ENCODE peak calls at places on chromosomes 11 and 22, in five cellular contexts. M is K562, K is GM12878, I is HepG2, V is upper lobe of left lung. Y is an unnamed sample.

GRCh38 chr11:65111537-65112225 is at the start of gene TM7SF2:
- ATAC-seq in M (peak; percentile 90), K (peak; percentile 89), I (peak; percentile 79), V (peak; percentile 92), Y (peak; percentile 93)

GRCh38 chr11:104876838-104877500 is 21.3 kb downstream of the CASP12 start:
- ATAC-seq in M (no peak), K (peak; percentile 47), I (no peak), V (no peak), Y (no peak)

GRCh38 chr11:95299078-95299611 is 68.1 kb upstream of the SESN3 start:
- ATAC-seq in M (no peak), K (no peak), I (no peak), V (no peak), Y (no peak)

GRCh38 chr11:13160745-13161144 is 116.8 kb upstream of the BMAL1 start:
- ATAC-seq in M (no peak), K (peak; percentile 76), I (no peak), V (no peak), Y (no peak)

GRCh38 chr11:68976563-68976962 is 4.2 kb downstream of the MRGPRD start:
- ATAC-seq in M (no peak), K (no peak), I (no peak), V (no peak), Y (no peak)

GRCh38 chr11:96061730-96062524 is 138.0 kb upstream of the MTMR2 start:
- ATAC-seq in M (no peak), K (peak; percentile 88), I (peak; percentile 91), V (no peak), Y (no peak)

GRCh38 chr11:64035581-64035980 is at the start of gene FLRT1:
- ATAC-seq in M (no peak), K (no peak), I (no peak), V (no peak), Y (peak; percentile 10)

GRCh38 chr22:36387664-36387913 is 178 bp downstream of the MYH9 start:
- ATAC-seq in M (peak; percentile 26), K (peak; percentile 1), I (peak; percentile 16), V (no peak), Y (no peak)

GRCh38 chr11:114052160-114052559 is 7.4 kb upstream of the ZBTB16 start:
- ATAC-seq in M (no peak), K (no peak), I (no peak), V (no peak), Y (no peak)

GRCh38 chr11:69035150-69035958 is 13.4 kb upstream of the TPCN2 start:
- ATAC-seq in M (no peak), K (no peak), I (no peak), V (no peak), Y (peak; percentile 46)

GRCh38 chr11:10397226-10397987 is 57.7 kb upstream of the AMPD3 start:
- ATAC-seq in M (no peak), K (no peak), I (no peak), V (no peak), Y (no peak)

GRCh38 chr11:75260396-75260795 is 19.8 kb downstream of the TPBGL start:
- ATAC-seq in M (no peak), K (no peak), I (peak; percentile 15), V (no peak), Y (no peak)

GRCh38 chr22:49072996-49073645 is 754.6 kb downstream of the BRD1 start:
- ATAC-seq in M (no peak), K (no peak), I (no peak), V (no peak), Y (no peak)

GRCh38 chr11:126358763-126359160 is 3.3 kb downstream of the ST3GAL4 start:
- ATAC-seq in M (no peak), K (no peak), I (no peak), V (no peak), Y (no peak)

GRCh38 chr11:119685073-119685746 is 43.8 kb downstream of the NECTIN1 start:
- ATAC-seq in M (no peak), K (no peak), I (peak; percentile 16), V (no peak), Y (no peak)

GRCh38 chr11:79404325-79404724 is 36.5 kb downstream of the TENM4 start:
- ATAC-seq in M (no peak), K (no peak), I (no peak), V (no peak), Y (no peak)

GRCh38 chr11:62573006-62573591 is 592 bp downstream of the EEF1G start:
- ATAC-seq in M (peak; percentile 19), K (peak; percentile 26), I (peak; percentile 13), V (no peak), Y (no peak)

GRCh38 chr11:32162906-32163305 is 72.0 kb downstream of the RCN1 start:
- ATAC-seq in M (no peak), K (no peak), I (no peak), V (no peak), Y (no peak)

GRCh38 chr11:32164836-32165235 is 74.0 kb downstream of the RCN1 start:
- ATAC-seq in M (no peak), K (no peak), I (no peak), V (no peak), Y (no peak)

GRCh38 chr11:32161293-32161692 is 70.4 kb downstream of the RCN1 start:
- ATAC-seq in M (no peak), K (no peak), I (no peak), V (no peak), Y (no peak)
- TF ChIP-seq EP300 in M (no peak), K (no peak), I (no peak), V (no peak), Y (no peak)

GRCh38 chr22:32389685-32390084 is 22.4 kb downstream of the RTCB start:
- ATAC-seq in M (peak; percentile 61), K (no peak), I (peak; percentile 52), V (no peak), Y (no peak)
- H3K36me3 ChIP-seq in M (peaks cover 73% of the 10 kb centered on the region), K (peaks cover 30% of the 10 kb centered on the region), I (peaks cover 20% of the 10 kb centered on the region), V (peaks cover 43% of the 10 kb centered on the region), Y (peaks cover 96% of the 10 kb centered on the region)

GRCh38 chr11:61131586-61131985 is 29.3 kb downstream of the CD5 start:
- ATAC-seq in M (no peak), K (no peak), I (no peak), V (no peak), Y (no peak)

GRCh38 chr11:61128947-61129346 is 26.7 kb downstream of the CD5 start:
- ATAC-seq in M (no peak), K (no peak), I (no peak), V (no peak), Y (no peak)

GRCh38 chr11:61127991-61128390 is 25.7 kb downstream of the CD5 start:
- ATAC-seq in M (no peak), K (no peak), I (no peak), V (no peak), Y (no peak)

GRCh38 chr11:61131186-61131585 is 28.9 kb downstream of the CD5 start:
- ATAC-seq in M (no peak), K (no peak), I (no peak), V (no peak), Y (no peak)

DNA sequence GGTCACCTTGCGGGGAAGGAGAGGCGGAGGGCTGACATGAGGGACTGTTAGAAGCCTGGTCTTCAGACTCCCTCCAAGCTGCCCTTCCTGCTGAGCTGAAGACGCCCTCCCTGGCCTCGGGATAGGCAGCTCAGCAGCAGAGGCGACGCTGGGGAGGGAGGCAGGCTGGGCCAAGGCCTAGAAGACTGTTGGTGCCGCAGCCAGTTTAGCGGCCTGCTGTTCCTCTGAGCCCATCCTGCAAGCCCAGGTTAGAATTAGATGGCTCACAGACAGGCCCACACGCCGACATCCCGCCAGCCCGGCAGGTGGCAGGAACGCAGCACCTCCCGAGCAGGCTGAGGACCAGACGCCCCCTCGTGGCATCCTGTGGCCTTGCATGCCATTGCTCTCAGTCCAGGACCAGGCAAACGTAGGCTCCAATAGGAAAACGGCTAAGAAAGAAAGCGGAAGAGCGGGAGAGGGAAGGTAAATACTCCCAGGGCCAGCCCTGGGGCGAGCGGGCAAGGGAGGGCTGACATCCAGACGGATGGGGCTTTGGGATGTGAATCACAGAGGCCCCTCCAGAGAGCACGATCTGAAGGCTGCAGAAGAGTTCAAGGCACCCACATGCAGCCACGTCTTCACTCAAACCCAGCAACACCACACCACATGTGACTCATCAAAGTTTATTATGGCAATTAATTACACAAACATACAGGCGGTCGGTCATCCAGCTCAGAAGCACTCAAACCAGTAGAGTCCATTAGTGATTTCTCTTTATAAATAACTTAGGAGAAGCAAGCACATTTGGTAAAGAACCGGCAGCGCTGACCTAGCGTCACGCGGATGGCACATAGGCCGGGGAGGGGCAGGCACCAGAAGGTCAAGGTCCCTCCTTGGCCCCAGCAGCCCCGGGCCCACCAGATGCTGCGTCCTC is 27.6 kb downstream of the CD5 start:
- ATAC-seq in M (peak; percentile 98), K (peak; percentile 97), I (peak; percentile 90), V (peak; percentile 93), Y (peak; percentile 87)
- TF ChIP-seq POLR2AphosphoS5 in M (peak; percentile 36), K (no peak), I (no peak), V (no peak), Y (peak; percentile 37)

DNA sequence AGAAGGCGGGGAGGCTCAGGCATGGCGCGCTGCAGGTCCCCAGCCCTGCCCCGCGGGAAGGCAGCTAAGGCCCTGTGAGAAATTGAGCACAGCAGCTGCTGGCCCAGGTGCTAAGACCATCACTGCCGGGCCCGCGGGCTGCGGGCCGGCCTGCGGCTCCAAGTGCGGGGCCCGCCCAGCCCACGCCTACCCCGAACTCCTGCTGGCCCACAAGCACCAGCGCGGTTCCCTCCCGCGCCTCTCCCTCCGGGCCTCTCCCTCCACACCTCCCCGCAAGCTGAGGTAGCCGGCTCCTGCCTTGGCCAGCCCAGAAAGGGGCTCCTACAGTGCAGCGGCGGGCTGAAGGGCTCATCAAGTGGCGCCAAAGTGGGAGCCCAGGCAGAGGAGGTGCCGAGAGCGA is 4.6 kb upstream of the RDX start:
- ATAC-seq in M (no peak), K (no peak), I (no peak), V (no peak), Y (no peak)
- TF ChIP-seq EP300 in M (no peak), K (no peak), I (no peak), V (no peak), Y (no peak)

GRCh38 chr22:25645266-25645665 is 80.8 kb downstream of the GRK3 start:
- ATAC-seq in M (no peak), K (no peak), I (no peak), V (no peak), Y (no peak)
- H3K36me3 ChIP-seq in M (no peaks in the 10 kb centered on the region), K (no peaks in the 10 kb centered on the region), I (no peaks in the 10 kb centered on the region), V (no peaks in the 10 kb centered on the region), Y (no peaks in the 10 kb centered on the region)

Y was measured in gastroesophageal sphincter.